ENCODE peak calls at places on chromosomes 3 and 15, in eight cellular contexts. B is GM12891, C is activated gamma-delta T cell treated with Interleukin-2 at 50 U/mL for 16 hours, K is colonic mucosa, J is SK-N-SH, L is NCI-H1092, H is T-helper 22 cell, F is foreskin melanocyte. M is an unnamed sample.

GRCh38 chr3:50205719-50206276 is 727 bp downstream of the SLC38A3 start:
- DNase-seq in B (peak), F (no peak), L (no peak), K (no peak), H (peak), C (peak), J (peak), M (peak)

GRCh38 chr15:85587707-85588441 is 206.9 kb downstream of the KLHL25 start:
- DNase-seq in C (no peak), K (no peak), F (no peak), J (no peak), L (no peak), H (no peak), B (no peak), M (no peak)

GRCh38 chr3:196600359-196600758 is 31.9 kb downstream of the FBXO45 start:
- DNase-seq in K (no peak), C (no peak), F (no peak), J (no peak), H (no peak), L (no peak), B (no peak), M (no peak)

GRCh38 chr15:38707802-38708671 is 143.4 kb upstream of the RASGRP1 start:
- DNase-seq in K (peak), L (no peak), B (peak), C (peak), J (peak), F (peak), H (no peak), M (no peak)

GRCh38 chr3:176058856-176059255 is 1138.4 kb downstream of the TBL1XR1 start:
- DNase-seq in L (no peak), J (no peak), K (no peak), H (no peak), B (no peak), C (no peak), F (no peak), M (no peak)

GRCh38 chr3:178826437-178827010 is 245.1 kb downstream of the ZMAT3 start:
- DNase-seq in H (no peak), B (no peak), L (no peak), C (no peak), K (no peak), F (no peak), J (no peak), M (no peak)

GRCh38 chr3:155778441-155778840 is 27.6 kb downstream of the C3orf33 start:
- DNase-seq in B (no peak), J (no peak), C (no peak), H (no peak), K (no peak), F (peak), L (no peak), M (no peak)

GRCh38 chr3:30948436-30948835 is 54.0 kb upstream of the GADL1 start:
- DNase-seq in C (no peak), H (no peak), L (no peak), B (no peak), K (no peak), J (no peak), F (no peak), M (no peak)

GRCh38 chr15:25237291-25237978 is 201.4 kb downstream of the UBE3A start:
- DNase-seq in J (no peak), H (no peak), C (no peak), L (no peak), F (no peak), B (no peak), K (no peak), M (no peak)

GRCh38 chr3:191296041-191296541 is 33.1 kb upstream of the CCDC50 start:
- DNase-seq in J (no peak), L (no peak), K (no peak), B (no peak), F (no peak), H (no peak), C (no peak), M (no peak)

GRCh38 chr3:69178100-69178499 is 55.7 kb upstream of the LMOD3 start:
- DNase-seq in F (no peak), B (no peak), C (no peak), K (no peak), J (no peak), L (no peak), H (no peak), M (no peak)

GRCh38 chr15:70442616-70443321 is 320.6 kb downstream of the UACA start:
- DNase-seq in H (no peak), C (no peak), B (no peak), J (no peak), L (no peak), K (no peak), F (no peak), M (no peak)

GRCh38 chr3:10775259-10775658 is 40.8 kb upstream of the SLC6A11 start:
- DNase-seq in K (peak), L (no peak), J (no peak), H (no peak), B (no peak), C (no peak), F (no peak), M (no peak)

GRCh38 chr15:77517579-77517978 is 96.9 kb downstream of the HMG20A start:
- DNase-seq in C (no peak), F (no peak), K (no peak), B (no peak), L (no peak), H (no peak), J (no peak), M (no peak)

M was measured in CD4-positive, alpha-beta T cell.